ENCODE peak calls at places on chromosomes 7 and 10, in five cellular contexts. G, S, E, Z and M are unnamed samples.

GRCh38 chr10:30630571-30630970 is 1.0 kb upstream of the LYZL2 start:
- DNase-seq in E (no peak), S (no peak), G (no peak), Z (no peak), M (no peak)

GRCh38 chr7:92598310-92598981 is 8.3 kb upstream of the FAM133B start:
- DNase-seq in Z (no peak), S (no peak), E (no peak), G (no peak), M (no peak)

GRCh38 chr10:77428776-77429395 is 208.7 kb downstream of the KCNMA1 start:
- DNase-seq in E (peak; percentile 16), G (no peak), Z (peak; percentile 64), S (peak; percentile 78), M (peak; percentile 80)

GRCh38 chr7:48250441-48250951 is 79.2 kb downstream of the ABCA13 start:
- DNase-seq in S (no peak), G (no peak), Z (no peak), E (peak; percentile 45), M (no peak)

GRCh38 chr7:87448427-87448826 is 27.1 kb downstream of the ABCB4 start:
- DNase-seq in Z (peak; percentile 13), S (no peak), E (no peak), G (no peak), M (no peak)

GRCh38 chr10:76540786-76541185 is 1096.8 kb downstream of the KCNMA1 start:
- DNase-seq in E (peak; percentile 25), S (no peak), G (no peak), Z (no peak), M (no peak)

GRCh38 chr10:68133553-68133952 is 24.3 kb downstream of the MYPN start:
- DNase-seq in G (no peak), S (no peak), Z (peak; percentile 35), E (no peak), M (no peak)

GRCh38 chr7:25388681-25389080 is 160.4 kb upstream of the NPVF start:
- DNase-seq in E (no peak), S (no peak), Z (no peak), G (no peak), M (no peak)

GRCh38 chr7:91565499-91566331 is 301.5 kb downstream of the FZD1 start:
- DNase-seq in G (no peak), E (no peak), Z (no peak), S (no peak), M (no peak)

GRCh38 chr10:78457804-78458483 is 424.3 kb downstream of the RPS24 start:
- DNase-seq in G (no peak), E (no peak), S (no peak), Z (no peak), M (no peak)

GRCh38 chr7:132398253-132398913 is 177.9 kb downstream of the PLXNA4 start:
- DNase-seq in E (no peak), S (no peak), Z (no peak), G (no peak), M (no peak)

GRCh38 chr10:61475449-61475873 is 22.3 kb upstream of the TMEM26 start:
- DNase-seq in E (peak; percentile 58), S (no peak), Z (no peak), G (no peak), M (no peak)

GRCh38 chr10:81096558-81096957 is 558.9 kb downstream of the SH2D4B start:
- DNase-seq in Z (no peak), E (no peak), S (no peak), G (no peak), M (no peak)

GRCh38 chr10:101839421-101840063 is 4.1 kb downstream of the KCNIP2 start:
- DNase-seq in Z (peak; percentile 71), S (no peak), E (no peak), G (no peak), M (no peak)

GRCh38 chr10:15197911-15198310 is 29.4 kb upstream of the NMT2 start:
- DNase-seq in E (no peak), G (no peak), Z (no peak), S (no peak), M (no peak)

GRCh38 chr10:18157909-18158308 is 17.7 kb downstream of the CACNB2 start:
- DNase-seq in Z (no peak), G (no peak), S (no peak), E (peak; percentile 44), M (no peak)

GRCh38 chr10:35998036-35998435 is 355.9 kb upstream of the FZD8 start:
- DNase-seq in E (no peak), S (no peak), G (no peak), Z (no peak), M (no peak)

GRCh38 chr7:134548877-134549276 is at the start of gene AKR1B15:
- DNase-seq in S (peak; percentile 90), E (no peak), G (no peak), Z (no peak), M (no peak)

GRCh38 chr7:42726066-42726785 is 185.6 kb downstream of the C7orf25 start:
- DNase-seq in Z (no peak), G (no peak), E (no peak), S (no peak), M (no peak)

GRCh38 chr10:33334170-33334838 is at the start of gene NRP1:
- DNase-seq in E (peak; percentile 52), S (peak; percentile 67), G (no peak), Z (peak; percentile 40), M (no peak)

GRCh38 chr7:127736511-127736910 is 84.5 kb downstream of the SND1 start:
- DNase-seq in S (no peak), G (no peak), Z (peak; percentile 69), E (no peak), M (no peak)

GRCh38 chr7:29980151-29980550 is 9.4 kb downstream of the SCRN1 start:
- DNase-seq in G (no peak), E (no peak), S (no peak), Z (no peak), M (no peak)

GRCh38 chr10:480928-481551 is 208.4 kb downstream of the DIP2C start:
- DNase-seq in Z (peak; percentile 63), E (no peak), S (peak; percentile 28), G (no peak), M (no peak)

GRCh38 chr7:66739953-66740301 is 606 bp upstream of the RABGEF1 start:
- DNase-seq in Z (no peak), E (peak; percentile 31), G (peak; percentile 52), S (no peak), M (no peak)

DNA sequence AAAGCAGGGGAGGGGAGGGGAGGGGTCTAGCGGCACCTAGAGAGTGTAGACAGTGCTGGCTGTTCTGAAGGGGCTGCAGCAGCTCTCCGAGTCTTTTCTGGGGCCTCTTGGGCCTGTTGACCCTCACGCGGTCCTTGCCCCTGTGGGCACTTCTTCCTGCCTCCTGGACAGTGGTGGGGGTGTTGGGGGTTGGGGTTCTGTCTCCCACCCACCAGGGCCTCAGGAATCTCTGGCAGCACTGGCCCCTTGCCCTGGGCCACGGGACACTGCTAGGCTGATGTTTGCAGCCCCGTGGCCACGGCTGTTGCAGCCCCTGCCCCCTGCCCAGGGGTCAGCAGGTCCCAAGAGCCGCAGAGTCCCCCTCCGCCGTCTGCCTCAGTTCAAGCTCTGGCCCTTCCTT is 68.9 kb upstream of the INPP5A start:
- DNase-seq in Z (no peak), G (no peak), S (peak; percentile 34), E (no peak), M (no peak)
- H3K4me1 ChIP-seq in Z (no peaks in the 10 kb centered on the region), G (no peaks in the 10 kb centered on the region), S (peaks cover 24% of the 10 kb centered on the region), E (no peaks in the 10 kb centered on the region), M (peaks cover 38% of the 10 kb centered on the region)

GRCh38 chr10:119663866-119664698 is 12.9 kb downstream of the BAG3 start:
- DNase-seq in Z (peak; percentile 62), G (no peak), E (no peak), S (no peak), M (no peak)

GRCh38 chr10:119667562-119668328 is 16.6 kb downstream of the BAG3 start:
- DNase-seq in S (peak; percentile 96), Z (peak; percentile 72), E (peak; percentile 90), G (no peak), M (peak; percentile 91)

GRCh38 chr10:119666709-119667004 is 15.5 kb downstream of the BAG3 start:
- DNase-seq in G (no peak), Z (no peak), S (no peak), E (no peak), M (no peak)

GRCh38 chr10:119668461-119668860 is 17.3 kb downstream of the BAG3 start:
- DNase-seq in E (no peak), G (no peak), S (peak; percentile 85), Z (no peak), M (no peak)

GRCh38 chr10:119665901-119666708 is 14.9 kb downstream of the BAG3 start:
- DNase-seq in G (no peak), S (no peak), E (no peak), Z (no peak), M (no peak)
- H3K4me1 ChIP-seq in G (no peaks in the 10 kb centered on the region), S (peaks cover 92% of the 10 kb centered on the region), E (peaks cover 35% of the 10 kb centered on the region), Z (peaks cover 31% of the 10 kb centered on the region), M (peaks cover 11% of the 10 kb centered on the region)

DNA sequence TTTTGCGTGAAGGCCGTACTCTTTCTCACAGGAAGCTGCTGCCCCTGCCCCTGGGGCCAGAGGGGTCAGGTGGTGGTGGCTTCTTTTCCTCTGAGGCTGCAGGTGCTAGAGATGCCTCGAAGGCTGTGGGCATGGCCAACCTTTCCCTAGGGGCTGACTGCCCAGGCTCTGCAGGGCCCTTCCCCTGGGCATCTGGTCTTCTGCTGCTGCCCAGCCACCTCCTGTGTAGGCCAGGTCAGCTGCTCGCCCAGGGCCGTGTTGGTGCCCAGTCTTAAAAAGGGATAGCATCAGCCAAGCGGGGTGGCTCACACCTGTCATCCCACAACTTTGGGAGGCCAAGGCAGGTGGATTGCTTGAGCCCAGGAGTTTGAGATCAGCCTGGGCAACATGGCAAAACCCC is 114.3 kb downstream of the FAM53B start:
- DNase-seq in Z (no peak), E (no peak), S (no peak), G (no peak), M (no peak)
- H3K4me1 ChIP-seq in Z (no peaks in the 10 kb centered on the region), E (peaks cover 18% of the 10 kb centered on the region), S (peaks cover 69% of the 10 kb centered on the region), G (peaks cover 18% of the 10 kb centered on the region), M (peaks cover 15% of the 10 kb centered on the region)

GRCh38 chr7:28178537-28178936 is 2.1 kb downstream of the JAZF1 start:
- DNase-seq in G (no peak), S (no peak), Z (no peak), E (no peak), M (no peak)

GRCh38 chr7:28181921-28182517 is 1.4 kb upstream of the JAZF1 start:
- DNase-seq in G (no peak), Z (peak; percentile 30), S (no peak), E (no peak), M (no peak)

GRCh38 chr7:28180031-28180363 is 598 bp downstream of the JAZF1 start:
- DNase-seq in Z (no peak), E (no peak), S (no peak), G (no peak), M (no peak)

GRCh38 chr7:28179081-28180030 is 1.2 kb downstream of the JAZF1 start:
- DNase-seq in Z (peak; percentile 80), S (peak; percentile 86), E (no peak), G (peak; percentile 80), M (peak; percentile 85)

GRCh38 chr7:28180364-28181147 is at the start of gene JAZF1:
- DNase-seq in S (peak; percentile 80), Z (peak; percentile 92), E (no peak), G (peak; percentile 76), M (no peak)
- H3K4me1 ChIP-seq in S (peaks cover 16% of the 10 kb centered on the region), Z (peaks cover 47% of the 10 kb centered on the region), E (peaks cover 10% of the 10 kb centered on the region), G (peaks cover 81% of the 10 kb centered on the region), M (no peaks in the 10 kb centered on the region)

GRCh38 chr7:55095672-55096071 is 76.9 kb downstream of the EGFR start:
- DNase-seq in E (no peak), Z (no peak), S (no peak), G (no peak), M (no peak)
- H3K4me1 ChIP-seq in E (peaks cover 31% of the 10 kb centered on the region), Z (peaks cover 76% of the 10 kb centered on the region), S (peaks cover 64% of the 10 kb centered on the region), G (no peaks in the 10 kb centered on the region), M (peaks cover 4% of the 10 kb centered on the region)